ENCODE peak calls at places on chromosomes 13 and 19, in nine cellular contexts. One of them, this sample, is unnamed.

GRCh38 chr19:35862528-35862927 is 5.8 kb downstream of the KIRREL2 start:
- DNase-seq in fibroblast of the conjunctiva: no peak
- DNase-seq in NCI-H2107: no peak
- DNase-seq in NCI-H1092: no peak
- DNase-seq in stimulated activated CD4-positive, alpha-beta T cell treated with anti-CD3 and anti-CD28 coated beads, Interleukin-4, amount 100 ng/mL, for 48 hours: no peak
- DNase-seq in neural crest cell: no peak
- DNase-seq in HS-5: no peak
- DNase-seq in NCI-H2029: no peak
- DNase-seq in HuH-7: no peak
- DNase-seq in this sample: no peak

GRCh38 chr13:29465741-29466293 is 129.7 kb downstream of the SLC7A1 start:
- DNase-seq in fibroblast of the conjunctiva: no peak
- DNase-seq in NCI-H2107: no peak
- DNase-seq in NCI-H1092: no peak
- DNase-seq in stimulated activated CD4-positive, alpha-beta T cell treated with anti-CD3 and anti-CD28 coated beads, Interleukin-4, amount 100 ng/mL, for 48 hours: no peak
- DNase-seq in neural crest cell: no peak
- DNase-seq in HS-5: no peak
- DNase-seq in NCI-H2029: no peak
- DNase-seq in HuH-7: no peak
- DNase-seq in this sample: peak

GRCh38 chr13:32409561-32410440 is 18.1 kb downstream of the N4BP2L1 start:
- DNase-seq in fibroblast of the conjunctiva: peak
- DNase-seq in NCI-H2107: no peak
- DNase-seq in NCI-H1092: no peak
- DNase-seq in stimulated activated CD4-positive, alpha-beta T cell treated with anti-CD3 and anti-CD28 coated beads, Interleukin-4, amount 100 ng/mL, for 48 hours: no peak
- DNase-seq in neural crest cell: no peak
- DNase-seq in HS-5: no peak
- DNase-seq in NCI-H2029: peak
- DNase-seq in HuH-7: no peak
- DNase-seq in this sample: peak

GRCh38 chr19:46368116-46368515 is 21.2 kb downstream of the PPP5C start:
- DNase-seq in fibroblast of the conjunctiva: no peak
- DNase-seq in NCI-H2107: no peak
- DNase-seq in NCI-H1092: no peak
- DNase-seq in stimulated activated CD4-positive, alpha-beta T cell treated with anti-CD3 and anti-CD28 coated beads, Interleukin-4, amount 100 ng/mL, for 48 hours: no peak
- DNase-seq in neural crest cell: no peak
- DNase-seq in HS-5: no peak
- DNase-seq in NCI-H2029: no peak
- DNase-seq in HuH-7: no peak
- DNase-seq in this sample: no peak

GRCh38 chr13:52949044-52949443 is 79.6 kb upstream of the OLFM4 start:
- DNase-seq in fibroblast of the conjunctiva: no peak
- DNase-seq in NCI-H2107: no peak
- DNase-seq in NCI-H1092: no peak
- DNase-seq in stimulated activated CD4-positive, alpha-beta T cell treated with anti-CD3 and anti-CD28 coated beads, Interleukin-4, amount 100 ng/mL, for 48 hours: no peak
- DNase-seq in neural crest cell: no peak
- DNase-seq in HS-5: no peak
- DNase-seq in NCI-H2029: no peak
- DNase-seq in HuH-7: no peak
- DNase-seq in this sample: no peak

GRCh38 chr19:37933965-37934364 is 27.0 kb downstream of the SIPA1L3 start:
- DNase-seq in fibroblast of the conjunctiva: peak
- DNase-seq in NCI-H2107: no peak
- DNase-seq in NCI-H1092: no peak
- DNase-seq in stimulated activated CD4-positive, alpha-beta T cell treated with anti-CD3 and anti-CD28 coated beads, Interleukin-4, amount 100 ng/mL, for 48 hours: no peak
- DNase-seq in neural crest cell: no peak
- DNase-seq in HS-5: no peak
- DNase-seq in NCI-H2029: no peak
- DNase-seq in HuH-7: peak
- DNase-seq in this sample: no peak

GRCh38 chr13:103557878-103558277 is 491.7 kb upstream of the SLC10A2 start:
- DNase-seq in fibroblast of the conjunctiva: no peak
- DNase-seq in NCI-H2107: no peak
- DNase-seq in NCI-H1092: no peak
- DNase-seq in stimulated activated CD4-positive, alpha-beta T cell treated with anti-CD3 and anti-CD28 coated beads, Interleukin-4, amount 100 ng/mL, for 48 hours: no peak
- DNase-seq in neural crest cell: no peak
- DNase-seq in HS-5: no peak
- DNase-seq in NCI-H2029: no peak
- DNase-seq in HuH-7: no peak
- DNase-seq in this sample: no peak

GRCh38 chr19:19342086-19343015 is 21.7 kb downstream of the MAU2 start:
- DNase-seq in fibroblast of the conjunctiva: no peak
- DNase-seq in NCI-H2107: peak
- DNase-seq in NCI-H1092: peak
- DNase-seq in stimulated activated CD4-positive, alpha-beta T cell treated with anti-CD3 and anti-CD28 coated beads, Interleukin-4, amount 100 ng/mL, for 48 hours: no peak
- DNase-seq in neural crest cell: peak
- DNase-seq in HS-5: no peak
- DNase-seq in NCI-H2029: peak
- DNase-seq in HuH-7: peak
- DNase-seq in this sample: peak

GRCh38 chr19:45340899-45341453 is 426 bp downstream of the KLC3 start:
- DNase-seq in fibroblast of the conjunctiva: no peak
- DNase-seq in NCI-H2107: no peak
- DNase-seq in NCI-H1092: no peak
- DNase-seq in stimulated activated CD4-positive, alpha-beta T cell treated with anti-CD3 and anti-CD28 coated beads, Interleukin-4, amount 100 ng/mL, for 48 hours: no peak
- DNase-seq in neural crest cell: no peak
- DNase-seq in HS-5: no peak
- DNase-seq in NCI-H2029: no peak
- DNase-seq in HuH-7: no peak
- DNase-seq in this sample: no peak

GRCh38 chr19:4369109-4369887 is 25.9 kb downstream of the MPND start:
- DNase-seq in fibroblast of the conjunctiva: no peak
- DNase-seq in NCI-H2107: no peak
- DNase-seq in NCI-H1092: no peak
- DNase-seq in stimulated activated CD4-positive, alpha-beta T cell treated with anti-CD3 and anti-CD28 coated beads, Interleukin-4, amount 100 ng/mL, for 48 hours: peak
- DNase-seq in neural crest cell: no peak
- DNase-seq in HS-5: no peak
- DNase-seq in NCI-H2029: no peak
- DNase-seq in HuH-7: no peak
- DNase-seq in this sample: no peak

GRCh38 chr19:51020988-51021651 is 1.6 kb upstream of the KLK10 start:
- DNase-seq in fibroblast of the conjunctiva: no peak
- DNase-seq in NCI-H2107: no peak
- DNase-seq in NCI-H1092: no peak
- DNase-seq in stimulated activated CD4-positive, alpha-beta T cell treated with anti-CD3 and anti-CD28 coated beads, Interleukin-4, amount 100 ng/mL, for 48 hours: no peak
- DNase-seq in neural crest cell: no peak
- DNase-seq in HS-5: peak
- DNase-seq in NCI-H2029: peak
- DNase-seq in HuH-7: peak
- DNase-seq in this sample: peak

GRCh38 chr13:100315522-100315921 is 226.6 kb downstream of the PCCA start:
- DNase-seq in fibroblast of the conjunctiva: no peak
- DNase-seq in NCI-H2107: no peak
- DNase-seq in NCI-H1092: no peak
- DNase-seq in stimulated activated CD4-positive, alpha-beta T cell treated with anti-CD3 and anti-CD28 coated beads, Interleukin-4, amount 100 ng/mL, for 48 hours: no peak
- DNase-seq in neural crest cell: no peak
- DNase-seq in HS-5: no peak
- DNase-seq in NCI-H2029: no peak
- DNase-seq in HuH-7: no peak
- DNase-seq in this sample: no peak

This sample was measured in hepatic stellate cell.